ENCODE peak calls at places on chromosome 4, in seven cellular contexts. E, W, D, R, N, I and F are unnamed samples.

GRCh38 chr4:137609693-137610450 is 77.6 kb upstream of the PCDH18 start:
- DNase-seq in D (no peak), I (no peak), R (peak), E (peak), N (no peak), W (no peak), F (no peak)

GRCh38 chr4:140944539-140944938 is 188.4 kb upstream of the TBC1D9 start:
- DNase-seq in D (no peak), N (no peak), I (no peak), E (peak), W (no peak), R (peak), F (no peak)

GRCh38 chr4:26574563-26574962 is 9.3 kb upstream of the TBC1D19 start:
- DNase-seq in I (no peak), N (no peak), E (no peak), W (no peak), D (no peak), R (no peak), F (no peak)

GRCh38 chr4:182495111-182495510 is 251.9 kb downstream of the TENM3 start:
- DNase-seq in N (no peak), D (no peak), E (no peak), I (no peak), W (no peak), R (no peak), F (no peak)

GRCh38 chr4:107035711-107036601 is at the start of gene DKK2:
- DNase-seq in R (peak), I (no peak), E (peak), N (no peak), W (no peak), D (peak), F (peak)

GRCh38 chr4:169907705-169908104 is 118.5 kb downstream of the MFAP3L start:
- DNase-seq in E (no peak), N (no peak), I (no peak), R (no peak), W (no peak), D (no peak), F (no peak)

GRCh38 chr4:71186566-71187398 is 152.0 kb upstream of the SLC4A4 start:
- DNase-seq in E (peak), W (peak), N (no peak), D (peak), R (peak), I (peak), F (peak)

GRCh38 chr4:185387957-185388356 is 7.8 kb downstream of the LRP2BP start:
- DNase-seq in R (no peak), E (no peak), D (no peak), N (no peak), I (no peak), W (no peak), F (no peak)

GRCh38 chr4:109465065-109465464 is 31.4 kb downstream of the SEC24B start:
- DNase-seq in D (no peak), N (no peak), W (no peak), R (peak), E (peak), I (no peak), F (no peak)

GRCh38 chr4:27027428-27027827 is 166.8 kb downstream of the STIM2 start:
- DNase-seq in W (no peak), D (no peak), I (no peak), R (no peak), E (no peak), N (no peak), F (no peak)

GRCh38 chr4:164621886-164622521 is 131.9 kb upstream of the SMIM31 start:
- DNase-seq in W (no peak), I (no peak), D (no peak), R (no peak), N (no peak), E (peak), F (no peak)

GRCh38 chr4:188423039-188423438 is 283.8 kb downstream of the TRIML1 start:
- DNase-seq in W (no peak), N (peak), I (peak), D (no peak), R (no peak), E (no peak), F (no peak)

GRCh38 chr4:10095296-10095991 is 21.2 kb downstream of the WDR1 start:
- DNase-seq in I (no peak), W (no peak), N (no peak), R (no peak), D (no peak), E (no peak), F (no peak)

GRCh38 chr4:121071640-121072037 is 696 bp downstream of the NDNF start:
- DNase-seq in N (no peak), D (no peak), E (no peak), I (no peak), R (no peak), W (no peak), F (no peak)

GRCh38 chr4:7812191-7812860 is 127.3 kb downstream of the AFAP1 start:
- DNase-seq in R (no peak), W (no peak), D (no peak), E (no peak), I (no peak), N (no peak), F (no peak)

GRCh38 chr4:152100378-152101201 is 339.8 kb upstream of the GATB start:
- DNase-seq in N (no peak), E (no peak), I (no peak), W (peak), D (no peak), R (no peak), F (no peak)

GRCh38 chr4:80036949-80037348 is 36.1 kb downstream of the ANTXR2 start:
- DNase-seq in R (peak), I (no peak), W (no peak), E (peak), D (no peak), N (no peak), F (no peak)

GRCh38 chr4:180617203-180617602 is 1626.0 kb upstream of the TENM3 start:
- DNase-seq in N (no peak), D (no peak), R (no peak), E (no peak), I (no peak), W (no peak), F (no peak)

GRCh38 chr4:38390962-38391361 is 273.0 kb upstream of the KLF3 start:
- DNase-seq in W (no peak), I (no peak), R (no peak), N (no peak), E (no peak), D (no peak), F (no peak)

GRCh38 chr4:65880594-65880993 is 210.3 kb upstream of the EPHA5 start:
- DNase-seq in D (no peak), E (peak), W (no peak), N (no peak), R (peak), I (no peak), F (no peak)

GRCh38 chr4:56986192-56986591 is 7.5 kb downstream of the POLR2B start:
- DNase-seq in N (no peak), R (peak), E (no peak), W (no peak), D (no peak), I (no peak), F (no peak)

GRCh38 chr4:60463846-60464502 is 736.2 kb upstream of the ADGRL3 start:
- DNase-seq in D (peak), W (no peak), E (no peak), N (no peak), R (no peak), I (no peak), F (no peak)

GRCh38 chr4:110586137-110586850 is 36.6 kb downstream of the PITX2 start:
- DNase-seq in D (peak), I (no peak), E (peak), W (no peak), R (peak), N (peak), F (no peak)

GRCh38 chr4:155512812-155513211 is 136.0 kb upstream of the MAP9 start:
- DNase-seq in I (no peak), D (no peak), N (no peak), E (peak), W (no peak), R (peak), F (no peak)

GRCh38 chr4:63580796-63581475 is 828.3 kb downstream of the TECRL start:
- DNase-seq in N (no peak), D (peak), W (no peak), R (no peak), E (no peak), I (no peak), F (no peak)

GRCh38 chr4:63582997-63583396 is 826.3 kb downstream of the TECRL start:
- DNase-seq in I (no peak), W (no peak), E (no peak), D (no peak), R (no peak), N (no peak), F (no peak)

GRCh38 chr4:63583561-63583960 is 825.7 kb downstream of the TECRL start:
- DNase-seq in W (no peak), D (no peak), N (no peak), E (no peak), I (no peak), R (no peak), F (no peak)

DNA sequence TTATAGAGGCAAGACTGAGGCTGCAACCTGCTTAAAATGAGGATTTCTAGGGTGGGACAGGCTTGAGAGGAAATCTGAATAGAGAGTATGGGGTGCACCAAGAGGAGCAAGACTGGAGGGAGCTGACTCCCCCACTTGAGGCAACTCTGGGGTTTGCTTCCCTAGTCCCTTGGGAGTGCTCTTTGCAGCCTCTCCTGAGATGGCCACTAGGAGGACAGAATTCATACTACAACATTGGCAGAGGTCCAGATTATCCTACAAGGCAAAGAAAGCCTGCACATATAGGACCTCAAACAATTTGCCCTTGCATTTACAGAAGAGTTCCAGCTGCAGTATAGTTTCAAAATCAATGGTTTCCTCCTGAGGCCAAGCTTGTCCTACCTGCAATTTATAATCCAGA is 830.9 kb downstream of the TECRL start:
- DNase-seq in N (no peak), E (no peak), R (no peak), D (no peak), I (no peak), W (no peak), F (no peak)
- TF ChIP-seq CTCF in N (no peak), E (no peak), R (no peak), D (no peak), I (no peak), W (no peak), F (peak)

DNA sequence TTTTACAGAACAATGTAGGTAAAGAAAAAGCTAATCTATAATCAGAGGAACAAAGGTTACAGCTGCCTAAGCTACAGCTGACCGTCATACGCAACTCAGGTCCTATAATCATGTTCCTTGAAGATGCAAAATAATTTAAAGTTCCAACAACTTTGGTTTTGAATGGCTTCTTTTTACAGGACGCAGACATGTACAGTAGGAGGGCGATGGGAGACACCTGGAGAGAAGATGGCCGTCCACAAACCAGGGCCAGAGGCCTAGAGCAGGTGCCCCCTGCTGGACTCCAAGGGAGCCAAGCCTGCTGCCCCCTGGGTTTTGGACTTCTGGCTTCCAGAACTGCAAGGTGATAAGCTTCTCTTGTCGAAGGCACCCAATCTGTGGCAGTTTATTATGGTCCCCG is 10.6 kb downstream of the HGFAC start:
- DNase-seq in W (no peak), R (peak), N (no peak), I (peak), E (no peak), D (no peak), F (no peak)
- TF ChIP-seq CTCF in W (peak), R (peak), N (peak), I (peak), E (peak), D (peak), F (peak)

DNA sequence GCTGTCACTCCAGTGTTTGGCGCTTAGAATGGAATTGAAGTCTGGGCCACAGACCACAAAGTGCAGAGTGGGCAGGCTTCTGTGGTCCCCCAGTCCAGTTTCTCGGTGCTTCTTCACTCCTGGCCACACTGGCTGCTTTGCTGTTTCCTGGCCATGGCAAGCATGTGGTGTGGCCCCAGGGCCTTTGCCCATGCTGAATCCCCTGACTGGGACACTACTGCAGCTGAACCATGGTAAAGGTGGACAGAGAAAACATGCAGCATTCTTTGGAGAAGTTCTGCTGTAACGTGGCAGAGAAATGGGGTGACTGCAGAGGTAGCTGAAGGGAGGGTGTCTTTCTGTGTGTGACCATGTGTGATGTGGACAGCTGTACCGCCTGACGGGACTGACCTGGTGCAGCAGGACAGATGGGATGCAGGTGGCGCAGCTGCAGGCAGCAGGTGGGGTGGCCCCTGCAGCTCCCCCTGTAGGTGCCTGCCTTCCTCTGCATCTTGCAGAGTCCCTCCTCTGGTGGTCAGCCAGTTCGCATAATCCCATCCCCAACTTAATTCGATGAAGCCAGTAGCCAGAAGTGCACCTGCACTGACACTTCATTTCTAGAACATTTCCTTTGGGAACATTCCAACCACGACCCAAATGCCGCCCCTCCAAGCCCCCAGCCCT is 13.2 kb upstream of the S100P start:
- DNase-seq in R (no peak), D (no peak), N (no peak), W (no peak), E (no peak), I (no peak), F (no peak)
- TF ChIP-seq CTCF in R (no peak), D (peak), N (no peak), W (peak), E (no peak), I (no peak), F (peak)

GRCh38 chr4:81773557-81773956 is 301.9 kb upstream of the RASGEF1B start:
- DNase-seq in N (no peak), R (no peak), I (no peak), D (no peak), E (no peak), W (no peak), F (no peak)
- TF ChIP-seq CTCF in N (no peak), R (no peak), I (no peak), D (no peak), E (no peak), W (no peak), F (no peak)

GRCh38 chr4:63566658-63567057 is 842.6 kb downstream of the TECRL start:
- DNase-seq in D (no peak), R (no peak), N (no peak), E (no peak), I (no peak), W (no peak), F (no peak)

GRCh38 chr4:63558709-63559108 is 850.5 kb downstream of the TECRL start:
- DNase-seq in I (no peak), R (no peak), N (no peak), E (no peak), W (no peak), D (no peak), F (no peak)

DNA sequence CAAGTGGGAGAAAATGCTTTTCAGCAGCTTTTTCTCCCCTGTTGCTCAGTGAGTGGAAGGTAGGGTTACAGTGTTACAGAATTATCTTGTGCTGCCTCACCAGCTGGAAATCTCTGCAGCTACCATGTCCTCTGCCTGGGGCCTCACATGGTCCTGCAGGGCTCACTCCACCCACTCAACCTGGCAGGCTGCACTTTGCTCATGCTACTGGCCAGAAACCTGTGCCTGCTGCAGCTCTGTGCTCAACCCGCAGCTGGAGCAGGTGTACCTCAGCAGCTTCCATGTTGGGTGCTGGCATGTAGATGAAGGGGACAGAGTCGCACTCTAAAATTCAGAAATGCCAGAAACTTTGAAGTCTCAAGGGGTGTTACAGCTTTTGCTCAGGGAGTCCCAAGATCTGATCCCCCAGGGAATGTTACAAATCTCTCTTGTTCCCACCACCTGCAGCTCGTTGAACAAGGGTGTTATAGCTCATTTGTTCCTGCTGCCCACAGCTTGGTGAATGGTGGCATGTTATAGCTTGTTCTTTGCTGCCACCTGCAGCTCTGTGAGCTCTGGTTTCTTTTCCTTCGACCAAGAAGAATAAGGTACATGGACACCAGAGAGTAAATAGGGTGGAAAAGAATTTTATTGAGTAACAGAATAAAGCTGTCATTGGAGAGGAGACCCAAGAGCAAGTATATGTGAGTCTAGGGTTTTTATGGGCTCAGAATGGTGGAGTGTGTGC is 845.8 kb downstream of the TECRL start:
- DNase-seq in D (no peak), E (no peak), N (no peak), W (no peak), R (no peak), I (no peak), F (no peak)
- TF ChIP-seq CTCF in D (peak), E (no peak), N (no peak), W (no peak), R (no peak), I (no peak), F (peak)

GRCh38 chr4:128061566-128062536 is 739 bp downstream of the LARP1B start:
- DNase-seq in W (peak), E (peak), D (peak), R (peak), I (peak), N (no peak), F (peak)
- TF ChIP-seq CTCF in W (peak), E (no peak), D (peak), R (no peak), I (no peak), N (peak), F (no peak)

GRCh38 chr4:123127218-123127617 is 204.8 kb upstream of the NUDT6 start:
- DNase-seq in E (peak), D (no peak), I (no peak), N (no peak), W (no peak), R (peak), F (no peak)
- TF ChIP-seq CTCF in E (peak), D (peak), I (no peak), N (peak), W (no peak), R (peak), F (peak)